ENCODE peak calls at places on chromosomes 7 and 10, in six cellular contexts. One of them, this sample, is unnamed.

GRCh38 chr7:140317597-140317996 is 80.7 kb downstream of the SLC37A3 start:
- DNase-seq in PC-3: no peak
- DNase-seq in GM04504: no peak
- DNase-seq in GM13977: no peak
- DNase-seq in HT-29: no peak
- DNase-seq in GOT3: no peak
- DNase-seq in this sample: no peak

GRCh38 chr10:44325878-44326277 is 59.0 kb downstream of the CXCL12 start:
- DNase-seq in GOT3: no peak
- DNase-seq in GM13977: no peak
- DNase-seq in GM04504: no peak
- DNase-seq in HT-29: no peak
- DNase-seq in PC-3: no peak
- DNase-seq in this sample: no peak

GRCh38 chr10:3393958-3394357 is 221.4 kb upstream of the PITRM1 start:
- DNase-seq in GOT3: no peak
- DNase-seq in GM13977: no peak
- DNase-seq in HT-29: no peak
- DNase-seq in GM04504: no peak
- DNase-seq in PC-3: no peak
- DNase-seq in this sample: no peak

GRCh38 chr10:60310746-60311145 is 78.9 kb downstream of the ANK3 start:
- DNase-seq in PC-3: no peak
- DNase-seq in GM04504: no peak
- DNase-seq in HT-29: no peak
- DNase-seq in GOT3: no peak
- DNase-seq in GM13977: no peak
- DNase-seq in this sample: no peak

GRCh38 chr7:132030883-132031282 is 474.5 kb upstream of the PODXL start:
- DNase-seq in PC-3: peak; percentile 81
- DNase-seq in GM04504: no peak
- DNase-seq in GOT3: no peak
- DNase-seq in HT-29: no peak
- DNase-seq in GM13977: no peak
- DNase-seq in this sample: no peak

GRCh38 chr10:104311184-104311720 is 27.0 kb downstream of the ITPRIP start:
- DNase-seq in GOT3: no peak
- DNase-seq in HT-29: no peak
- DNase-seq in GM13977: no peak
- DNase-seq in PC-3: no peak
- DNase-seq in GM04504: no peak
- DNase-seq in this sample: no peak

GRCh38 chr10:52442576-52442975 is 128.5 kb downstream of the DKK1 start:
- DNase-seq in HT-29: no peak
- DNase-seq in GM13977: no peak
- DNase-seq in GOT3: no peak
- DNase-seq in GM04504: no peak
- DNase-seq in PC-3: peak; percentile 59
- DNase-seq in this sample: no peak

GRCh38 chr7:40403664-40404476 is 269.1 kb downstream of the SUGCT start:
- DNase-seq in GM04504: no peak
- DNase-seq in HT-29: no peak
- DNase-seq in PC-3: no peak
- DNase-seq in GOT3: no peak
- DNase-seq in GM13977: no peak
- DNase-seq in this sample: no peak

GRCh38 chr10:126459878-126460481 is 71.7 kb upstream of the ADAM12 start:
- DNase-seq in GOT3: peak; percentile 42
- DNase-seq in PC-3: peak; percentile 94
- DNase-seq in GM13977: no peak
- DNase-seq in GM04504: peak; percentile 87
- DNase-seq in HT-29: peak; percentile 27
- DNase-seq in this sample: peak; percentile 5

GRCh38 chr10:79063071-79063491 is 5.7 kb upstream of the ZMIZ1 start:
- DNase-seq in GM04504: no peak
- DNase-seq in GM13977: no peak
- DNase-seq in GOT3: no peak
- DNase-seq in HT-29: no peak
- DNase-seq in PC-3: no peak
- DNase-seq in this sample: no peak

GRCh38 chr7:23213755-23214154 is 31.9 kb downstream of the NUP42 start:
- DNase-seq in GOT3: no peak
- DNase-seq in PC-3: no peak
- DNase-seq in HT-29: no peak
- DNase-seq in GM13977: no peak
- DNase-seq in GM04504: no peak
- DNase-seq in this sample: no peak

GRCh38 chr10:67239864-67240497 is 314.1 kb downstream of the LRRTM3 start:
- DNase-seq in GM04504: no peak
- DNase-seq in GM13977: no peak
- DNase-seq in HT-29: no peak
- DNase-seq in PC-3: no peak
- DNase-seq in GOT3: no peak
- DNase-seq in this sample: no peak

GRCh38 chr7:5289345-5289744 is 6.6 kb downstream of the SLC29A4 start:
- DNase-seq in GM13977: no peak
- DNase-seq in HT-29: no peak
- DNase-seq in GM04504: no peak
- DNase-seq in PC-3: no peak
- DNase-seq in GOT3: no peak
- DNase-seq in this sample: no peak

This sample was measured in GM12864.